ENCODE peak calls at places on chromosomes 3 and 15, in four cellular contexts. M, V, R and C are unnamed samples.

GRCh38 chr15:61063875-61064320 is 165.2 kb downstream of the RORA start:
- DNase-seq in V (no peak), R (no peak), M (no peak), C (no peak)

GRCh38 chr15:55282284-55282833 is 7.3 kb downstream of the RAB27A start:
- DNase-seq in V (no peak), M (peak; percentile 24), R (peak; percentile 9), C (no peak)

GRCh38 chr3:53199834-53200233 is 38.8 kb downstream of the PRKCD start:
- DNase-seq in V (no peak), M (no peak), R (no peak), C (no peak)

GRCh38 chr3:125062904-125063618 is 7.3 kb upstream of the HEG1 start:
- DNase-seq in V (no peak), M (peak; percentile 43), R (no peak), C (peak; percentile 75)

GRCh38 chr15:33737687-33738606 is 230.3 kb upstream of the CHRM5 start:
- DNase-seq in V (peak; percentile 54), R (no peak), M (peak; percentile 30), C (no peak)

GRCh38 chr3:56621686-56622085 is 61.4 kb downstream of the TASOR start:
- DNase-seq in M (no peak), R (no peak), V (no peak), C (no peak)

GRCh38 chr3:100150583-100150982 is 36.3 kb upstream of the FILIP1L start:
- DNase-seq in M (no peak), R (no peak), V (peak; percentile 19), C (no peak)

GRCh38 chr15:42059661-42060476 is 34.5 kb downstream of the PLA2G4D start:
- DNase-seq in M (peak; percentile 78), V (peak; percentile 66), R (peak; percentile 40), C (no peak)

GRCh38 chr3:103247459-103247858 is 812.6 kb downstream of the ZPLD1 start:
- DNase-seq in V (no peak), M (no peak), R (no peak), C (no peak)

GRCh38 chr3:157327018-157327417 is 109.6 kb upstream of the PTX3 start:
- DNase-seq in M (no peak), R (no peak), V (no peak), C (no peak)

GRCh38 chr15:41881925-41882688 is 11.7 kb downstream of the SPTBN5 start:
- DNase-seq in M (peak; percentile 57), R (no peak), V (no peak), C (peak; percentile 78)

GRCh38 chr15:63434567-63435219 is 53.0 kb upstream of the CA12 start:
- DNase-seq in V (no peak), M (no peak), R (no peak), C (no peak)

GRCh38 chr3:47647550-47647949 is 68.9 kb upstream of the CSPG5 start:
- DNase-seq in V (no peak), M (no peak), R (no peak), C (no peak)

GRCh38 chr3:39809181-39809994 is at the start of gene MYRIP:
- DNase-seq in V (no peak), M (peak; percentile 91), R (no peak), C (peak; percentile 83)

GRCh38 chr3:140626856-140627255 is 51.0 kb upstream of the TRIM42 start:
- DNase-seq in R (no peak), V (no peak), M (no peak), C (no peak)

GRCh38 chr3:140247775-140248174 is 312.8 kb downstream of the CLSTN2 start:
- DNase-seq in R (no peak), M (no peak), V (no peak), C (no peak)

GRCh38 chr15:51380999-51381806 is 39.7 kb downstream of the GLDN start:
- DNase-seq in V (peak; percentile 60), M (peak; percentile 57), R (no peak), C (peak; percentile 58)

GRCh38 chr3:54358327-54358726 is 236.0 kb downstream of the CACNA2D3 start:
- DNase-seq in M (no peak), V (peak; percentile 11), R (no peak), C (peak; percentile 66)

GRCh38 chr3:143731776-143732175 is 116.5 kb downstream of the SLC9A9 start:
- DNase-seq in R (no peak), V (no peak), M (no peak), C (no peak)

GRCh38 chr3:152622813-152623167 is 212.1 kb upstream of the P2RY1 start:
- DNase-seq in M (no peak), V (no peak), R (no peak), C (no peak)

GRCh38 chr3:8482263-8482662 is 19.4 kb upstream of the LMCD1 start:
- DNase-seq in R (no peak), V (no peak), M (no peak), C (no peak)

DNA sequence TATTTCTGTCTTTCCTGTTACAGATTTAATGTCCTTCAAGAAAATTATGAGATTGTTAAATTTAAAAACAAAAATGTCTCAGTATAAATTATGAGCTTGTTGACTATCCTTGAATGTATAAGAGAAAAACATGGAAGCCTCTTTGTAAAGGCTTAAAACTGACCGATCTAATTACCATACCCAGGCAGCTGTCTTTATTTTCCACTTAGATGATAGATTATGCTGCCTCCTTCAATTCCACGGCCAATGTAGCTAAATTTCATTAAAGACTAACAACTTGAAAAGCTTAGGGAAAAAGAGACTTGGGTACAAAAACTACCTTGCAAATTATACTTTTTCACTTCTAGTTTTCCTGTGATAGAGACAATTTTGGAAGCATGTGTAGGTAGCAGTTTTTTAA is 88.3 kb downstream of the ATP10A start:
- DNase-seq in V (no peak), R (no peak), M (no peak), C (no peak)
- H3K27ac ChIP-seq in V (no peak overlapping the region), R (no peak overlapping the region), M (no peak overlapping the region), C (no peak overlapping the region)

GRCh38 chr3:38458796-38459498 is 5.3 kb downstream of the ACVR2B start:
- DNase-seq in R (no peak), V (no peak), M (peak; percentile 87), C (peak; percentile 40)

GRCh38 chr3:38454884-38455638 is 1.4 kb downstream of the ACVR2B start:
- DNase-seq in M (peak; percentile 87), V (peak; percentile 64), R (no peak), C (peak; percentile 91)

GRCh38 chr3:38455639-38456430 is 2.1 kb downstream of the ACVR2B start:
- DNase-seq in V (no peak), R (no peak), M (no peak), C (no peak)

GRCh38 chr3:38459499-38460048 is 5.9 kb downstream of the ACVR2B start:
- DNase-seq in M (no peak), R (no peak), V (no peak), C (no peak)

GRCh38 chr3:38457111-38458003 is 3.7 kb downstream of the ACVR2B start:
- DNase-seq in V (no peak), R (no peak), M (peak; percentile 34), C (no peak)
- H3K4me1 ChIP-seq in V (peaks cover 23% of the 10 kb centered on the region), R (peaks cover 14% of the 10 kb centered on the region), M (peaks cover 64% of the 10 kb centered on the region), C (peaks cover 26% of the 10 kb centered on the region)

GRCh38 chr15:88821993-88822392 is 18.8 kb downstream of the ACAN start:
- DNase-seq in M (no peak), R (no peak), V (no peak), C (no peak)
- H3K27me3 ChIP-seq in M (no peaks in the 10 kb centered on the region), R (no peaks in the 10 kb centered on the region), V (no peaks in the 10 kb centered on the region), C (no peaks in the 10 kb centered on the region)

GRCh38 chr15:40002295-40002694 is 36.7 kb downstream of the SRP14 start:
- DNase-seq in V (no peak), M (peak; percentile 23), R (no peak), C (no peak)

GRCh38 chr15:39997031-39997430 is 42.0 kb downstream of the SRP14 start:
- DNase-seq in M (no peak), V (no peak), R (no peak), C (no peak)

GRCh38 chr15:39999538-39999937 is 39.4 kb downstream of the SRP14 start:
- DNase-seq in V (no peak), R (no peak), M (no peak), C (no peak)

GRCh38 chr15:40003491-40003916 is 35.5 kb downstream of the SRP14 start:
- DNase-seq in M (no peak), R (no peak), V (no peak), C (no peak)

DNA sequence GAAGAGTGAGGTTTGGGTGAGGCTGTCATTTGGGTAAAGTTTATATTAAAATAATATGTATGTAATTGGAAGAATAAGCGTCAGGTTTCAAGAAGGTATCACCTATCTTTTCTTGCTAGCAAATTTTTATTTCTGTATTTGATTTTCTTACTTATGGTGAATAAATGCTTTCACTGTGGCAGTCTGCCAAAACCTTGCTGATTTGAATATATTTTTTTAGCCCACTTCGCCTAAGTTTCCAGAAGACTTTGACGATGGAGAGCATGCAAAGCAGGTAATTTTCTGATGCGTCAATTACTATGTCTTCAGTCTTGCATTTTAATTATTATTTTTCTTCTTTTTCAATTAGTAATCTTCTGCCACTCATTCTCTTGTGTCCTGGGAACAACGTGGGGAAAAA is 40.5 kb downstream of the SRP14 start:
- DNase-seq in R (no peak), V (no peak), M (no peak), C (no peak)
- H3K27ac ChIP-seq in R (no peak overlapping the region), V (no peak overlapping the region), M (no peak overlapping the region), C (no peak overlapping the region)

GRCh38 chr15:98903377-98904018 is 104.1 kb downstream of the PGPEP1L start:
- DNase-seq in M (no peak), V (no peak), R (no peak), C (no peak)

GRCh38 chr15:98900382-98900781 is 107.2 kb downstream of the PGPEP1L start:
- DNase-seq in R (no peak), M (no peak), V (no peak), C (no peak)

GRCh38 chr15:98904466-98905048 is 103.0 kb downstream of the PGPEP1L start:
- DNase-seq in R (no peak), M (no peak), V (no peak), C (no peak)

GRCh38 chr15:98899266-98900021 is 108.1 kb downstream of the PGPEP1L start:
- DNase-seq in V (no peak), M (no peak), R (no peak), C (no peak)

DNA sequence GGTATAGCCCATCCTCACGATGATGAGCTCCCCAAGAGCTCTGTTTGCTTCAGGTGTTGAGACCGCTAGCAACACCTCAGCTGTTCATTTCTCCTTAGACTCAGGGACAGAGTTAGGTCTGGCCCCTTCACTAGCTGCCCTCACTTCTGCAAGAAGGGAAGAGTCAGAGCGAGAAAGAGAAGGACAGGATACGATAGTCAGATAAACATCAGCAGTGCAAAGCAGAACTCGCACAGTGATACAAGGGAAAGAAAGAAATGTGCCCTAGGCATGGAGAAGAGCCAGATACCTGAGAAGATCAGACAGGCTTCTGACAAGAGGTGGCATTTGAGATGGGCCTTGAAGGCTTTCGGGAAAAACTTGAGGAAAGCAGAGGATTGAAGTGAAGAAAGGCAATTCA is 106.2 kb downstream of the PGPEP1L start:
- DNase-seq in V (no peak), M (no peak), R (no peak), C (no peak)
- H3K4me1 ChIP-seq in V (no peaks in the 10 kb centered on the region), M (peaks cover 15% of the 10 kb centered on the region), R (no peaks in the 10 kb centered on the region), C (peaks cover 4% of the 10 kb centered on the region)

GRCh38 chr15:70753101-70753829 is 10.1 kb downstream of the UACA start:
- DNase-seq in M (no peak), V (no peak), R (no peak), C (no peak)

GRCh38 chr15:70758790-70759462 is 4.4 kb downstream of the UACA start:
- DNase-seq in R (no peak), M (no peak), V (no peak), C (no peak)

GRCh38 chr15:70761046-70761445 is 2.3 kb downstream of the UACA start:
- DNase-seq in V (no peak), R (no peak), M (no peak), C (no peak)

GRCh38 chr15:70754862-70755261 is 8.5 kb downstream of the UACA start:
- DNase-seq in M (no peak), V (no peak), R (no peak), C (no peak)

GRCh38 chr15:70757627-70758026 is 5.7 kb downstream of the UACA start:
- DNase-seq in V (no peak), M (no peak), R (no peak), C (no peak)
- H3K27me3 ChIP-seq in V (no peaks in the 10 kb centered on the region), M (no peaks in the 10 kb centered on the region), R (peaks cover 26% of the 10 kb centered on the region), C (no peaks in the 10 kb centered on the region)